ENCODE peak calls at places on chromosomes 6 and 20, in four cellular contexts. One of them, this sample, is unnamed.

GRCh38 chr6:22330941-22331340 is 34.1 kb upstream of the PRL start:
- DNase-seq in GM19239: no peak
- DNase-seq in NCI-H69: no peak
- DNase-seq in HT-29: no peak
- DNase-seq in this sample: no peak

GRCh38 chr6:106381871-106382270 is 21.4 kb downstream of the CRYBG1 start:
- DNase-seq in HT-29: peak
- DNase-seq in NCI-H69: peak
- DNase-seq in GM19239: no peak
- DNase-seq in this sample: peak

GRCh38 chr20:51275816-51276215 is 252.9 kb upstream of the KCNG1 start:
- DNase-seq in NCI-H69: no peak
- DNase-seq in GM19239: no peak
- DNase-seq in HT-29: no peak
- DNase-seq in this sample: no peak

GRCh38 chr20:21609981-21610380 is 95.5 kb upstream of the PAX1 start:
- DNase-seq in NCI-H69: no peak
- DNase-seq in HT-29: no peak
- DNase-seq in GM19239: no peak
- DNase-seq in this sample: no peak

GRCh38 chr20:47126709-47127108 is 229.8 kb downstream of the ZMYND8 start:
- DNase-seq in GM19239: no peak
- DNase-seq in HT-29: no peak
- DNase-seq in NCI-H69: no peak
- DNase-seq in this sample: no peak

GRCh38 chr6:156773935-156774871 is 3.0 kb upstream of the ARID1B start:
- DNase-seq in HT-29: no peak
- DNase-seq in NCI-H69: no peak
- DNase-seq in GM19239: no peak
- DNase-seq in this sample: no peak

GRCh38 chr20:41094656-41095055 is 42.7 kb upstream of the PLCG1 start:
- DNase-seq in HT-29: no peak
- DNase-seq in GM19239: no peak
- DNase-seq in NCI-H69: no peak
- DNase-seq in this sample: no peak

GRCh38 chr6:144219056-144219685 is 66.0 kb upstream of the UTRN start:
- DNase-seq in HT-29: peak
- DNase-seq in GM19239: peak
- DNase-seq in NCI-H69: peak
- DNase-seq in this sample: peak

GRCh38 chr6:100553243-100553642 is 88.5 kb upstream of the SIM1 start:
- DNase-seq in NCI-H69: peak
- DNase-seq in HT-29: no peak
- DNase-seq in GM19239: no peak
- DNase-seq in this sample: peak

GRCh38 chr6:131937703-131938631 is 13.2 kb downstream of the CCN2 start:
- DNase-seq in GM19239: no peak
- DNase-seq in NCI-H69: peak
- DNase-seq in HT-29: no peak
- DNase-seq in this sample: peak

GRCh38 chr6:112029045-112029822 is 24.7 kb upstream of the CCN6 start:
- DNase-seq in GM19239: peak
- DNase-seq in NCI-H69: peak
- DNase-seq in HT-29: peak
- DNase-seq in this sample: peak

GRCh38 chr20:17557675-17558006 is 12.2 kb upstream of the DSTN start:
- DNase-seq in HT-29: peak
- DNase-seq in GM19239: no peak
- DNase-seq in NCI-H69: no peak
- DNase-seq in this sample: no peak

GRCh38 chr6:137692806-137693205 is 174.3 kb upstream of the TNFAIP3 start:
- DNase-seq in HT-29: no peak
- DNase-seq in GM19239: no peak
- DNase-seq in NCI-H69: no peak
- DNase-seq in this sample: no peak

GRCh38 chr6:128807577-128807976 is 75.4 kb upstream of the LAMA2 start:
- DNase-seq in GM19239: no peak
- DNase-seq in NCI-H69: peak
- DNase-seq in HT-29: peak
- DNase-seq in this sample: peak

GRCh38 chr6:169702640-169703246 is 817 bp downstream of the C6orf120 start:
- DNase-seq in NCI-H69: peak
- DNase-seq in HT-29: peak
- DNase-seq in GM19239: peak
- DNase-seq in this sample: peak

GRCh38 chr6:5809471-5809870 is 197.3 kb downstream of the NRN1 start:
- DNase-seq in GM19239: no peak
- DNase-seq in NCI-H69: no peak
- DNase-seq in HT-29: no peak
- DNase-seq in this sample: no peak

GRCh38 chr6:308768-309167 is 16.5 kb downstream of the DUSP22 start:
- DNase-seq in GM19239: no peak
- DNase-seq in NCI-H69: no peak
- DNase-seq in HT-29: peak
- DNase-seq in this sample: no peak

GRCh38 chr6:35703554-35703953 is 14.8 kb upstream of the FKBP5 start:
- DNase-seq in GM19239: no peak
- DNase-seq in NCI-H69: no peak
- DNase-seq in HT-29: peak
- DNase-seq in this sample: no peak

GRCh38 chr20:37711001-37711400 is 17.2 kb downstream of the CTNNBL1 start:
- DNase-seq in HT-29: peak
- DNase-seq in GM19239: no peak
- DNase-seq in NCI-H69: no peak
- DNase-seq in this sample: no peak

GRCh38 chr6:116393430-116393829 is 22.7 kb downstream of the DSE start:
- DNase-seq in GM19239: no peak
- DNase-seq in NCI-H69: peak
- DNase-seq in HT-29: no peak
- DNase-seq in this sample: no peak

GRCh38 chr20:2210646-2211556 is 84.9 kb upstream of the TGM3 start:
- DNase-seq in HT-29: no peak
- DNase-seq in NCI-H69: no peak
- DNase-seq in GM19239: no peak
- DNase-seq in this sample: no peak

GRCh38 chr6:14074723-14075503 is 42.7 kb upstream of the CD83 start:
- DNase-seq in NCI-H69: peak
- DNase-seq in GM19239: no peak
- DNase-seq in HT-29: no peak
- DNase-seq in this sample: peak

GRCh38 chr6:8429821-8430220 is 5.5 kb downstream of the SLC35B3 start:
- DNase-seq in GM19239: no peak
- DNase-seq in HT-29: no peak
- DNase-seq in NCI-H69: no peak
- DNase-seq in this sample: no peak